ENCODE peak calls at places on chromosomes 7 and 10, in eight cellular contexts. One of them, this sample, is unnamed.

GRCh38 chr7:32905175-32905662 is 13.7 kb upstream of the KBTBD2 start:
- DNase-seq in heart left ventricle: peak
- DNase-seq in astrocyte of the spinal cord: peak
- DNase-seq in cardiac fibroblast: peak
- DNase-seq in spleen: no peak
- DNase-seq in astrocyte of the cerebellum: peak
- DNase-seq in A673: peak
- DNase-seq in Panc1: no peak
- DNase-seq in this sample: peak

GRCh38 chr10:89064764-89065163 is 74.2 kb downstream of the FAS start:
- DNase-seq in astrocyte of the cerebellum: peak
- DNase-seq in Panc1: no peak
- DNase-seq in heart left ventricle: no peak
- DNase-seq in astrocyte of the spinal cord: peak
- DNase-seq in cardiac fibroblast: peak
- DNase-seq in A673: no peak
- DNase-seq in spleen: no peak
- DNase-seq in this sample: no peak

GRCh38 chr10:57221674-57222073 is 860.6 kb upstream of the ZWINT start:
- DNase-seq in A673: no peak
- DNase-seq in spleen: no peak
- DNase-seq in Panc1: no peak
- DNase-seq in astrocyte of the spinal cord: no peak
- DNase-seq in astrocyte of the cerebellum: no peak
- DNase-seq in cardiac fibroblast: no peak
- DNase-seq in heart left ventricle: no peak
- DNase-seq in this sample: no peak

GRCh38 chr10:88244781-88245350 is 338.3 kb downstream of the RNLS start:
- DNase-seq in astrocyte of the spinal cord: no peak
- DNase-seq in cardiac fibroblast: no peak
- DNase-seq in astrocyte of the cerebellum: no peak
- DNase-seq in heart left ventricle: no peak
- DNase-seq in Panc1: no peak
- DNase-seq in spleen: no peak
- DNase-seq in A673: no peak
- DNase-seq in this sample: peak

GRCh38 chr7:55504093-55504859 is 68.0 kb downstream of the VOPP1 start:
- DNase-seq in spleen: no peak
- DNase-seq in A673: no peak
- DNase-seq in cardiac fibroblast: peak
- DNase-seq in heart left ventricle: no peak
- DNase-seq in astrocyte of the spinal cord: no peak
- DNase-seq in Panc1: no peak
- DNase-seq in astrocyte of the cerebellum: no peak
- DNase-seq in this sample: no peak

GRCh38 chr7:104225441-104225840 is 17.6 kb upstream of the ORC5 start:
- DNase-seq in heart left ventricle: no peak
- DNase-seq in spleen: no peak
- DNase-seq in cardiac fibroblast: no peak
- DNase-seq in A673: no peak
- DNase-seq in astrocyte of the spinal cord: no peak
- DNase-seq in astrocyte of the cerebellum: no peak
- DNase-seq in Panc1: no peak
- DNase-seq in this sample: no peak

GRCh38 chr10:126117196-126117595 is 220.8 kb downstream of the FANK1 start:
- DNase-seq in Panc1: no peak
- DNase-seq in A673: peak
- DNase-seq in cardiac fibroblast: no peak
- DNase-seq in astrocyte of the spinal cord: no peak
- DNase-seq in spleen: no peak
- DNase-seq in astrocyte of the cerebellum: no peak
- DNase-seq in heart left ventricle: no peak
- DNase-seq in this sample: no peak

GRCh38 chr7:24255139-24255538 is 28.9 kb upstream of the NPY start:
- DNase-seq in cardiac fibroblast: no peak
- DNase-seq in astrocyte of the spinal cord: no peak
- DNase-seq in spleen: no peak
- DNase-seq in Panc1: no peak
- DNase-seq in A673: no peak
- DNase-seq in heart left ventricle: no peak
- DNase-seq in astrocyte of the cerebellum: no peak
- DNase-seq in this sample: peak

DNA sequence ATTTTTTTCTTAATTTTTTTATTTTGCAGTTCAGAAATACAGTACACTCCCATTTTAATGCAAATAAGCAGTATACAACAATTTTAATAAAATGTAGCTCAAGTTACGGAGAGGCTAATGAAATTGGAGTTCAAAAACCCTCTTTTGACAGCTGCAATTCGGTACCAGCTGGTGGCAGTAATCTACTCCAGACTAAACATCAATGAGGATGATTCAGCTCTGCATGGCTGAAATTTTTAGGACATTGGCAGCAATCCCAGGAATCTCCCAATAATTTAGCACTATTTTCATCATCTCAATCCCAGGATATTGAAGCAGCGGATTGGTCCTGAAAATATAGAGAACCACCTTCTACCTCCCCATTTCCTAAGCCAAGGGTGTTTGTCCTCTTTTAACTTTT is 278.8 kb downstream of the CACNA2D1 start:
- DNase-seq in astrocyte of the spinal cord: peak
- DNase-seq in cardiac fibroblast: peak
- DNase-seq in A673: peak
- DNase-seq in heart left ventricle: no peak
- DNase-seq in spleen: no peak
- DNase-seq in Panc1: no peak
- DNase-seq in astrocyte of the cerebellum: peak
- DNase-seq in this sample: no peak
- TF ChIP-seq CTCF in astrocyte of the spinal cord: peak
- TF ChIP-seq CTCF in cardiac fibroblast: peak
- TF ChIP-seq CTCF in A673: peak
- TF ChIP-seq CTCF in heart left ventricle: peak
- TF ChIP-seq CTCF in spleen: no peak
- TF ChIP-seq CTCF in Panc1: peak
- TF ChIP-seq CTCF in astrocyte of the cerebellum: peak
- TF ChIP-seq CTCF in this sample: no peak

GRCh38 chr7:50359258-50359994 is 54.9 kb downstream of the IKZF1 start:
- DNase-seq in heart left ventricle: no peak
- DNase-seq in cardiac fibroblast: no peak
- DNase-seq in A673: no peak
- DNase-seq in Panc1: no peak
- DNase-seq in spleen: no peak
- DNase-seq in astrocyte of the cerebellum: no peak
- DNase-seq in astrocyte of the spinal cord: no peak
- DNase-seq in this sample: no peak
- H3K4me3 ChIP-seq in heart left ventricle: no peak
- H3K4me3 ChIP-seq in cardiac fibroblast: no peak
- H3K4me3 ChIP-seq in A673: no peak
- H3K4me3 ChIP-seq in Panc1: no peak
- H3K4me3 ChIP-seq in spleen: no peak
- H3K4me3 ChIP-seq in astrocyte of the cerebellum: no peak
- H3K4me3 ChIP-seq in astrocyte of the spinal cord: no peak
- H3K4me3 ChIP-seq in this sample: no peak

GRCh38 chr10:33290286-33291052 is 44.0 kb downstream of the NRP1 start:
- DNase-seq in heart left ventricle: no peak
- DNase-seq in A673: peak
- DNase-seq in Panc1: no peak
- DNase-seq in astrocyte of the spinal cord: no peak
- DNase-seq in astrocyte of the cerebellum: no peak
- DNase-seq in cardiac fibroblast: no peak
- DNase-seq in spleen: no peak
- DNase-seq in this sample: no peak
- TF ChIP-seq CTCF in heart left ventricle: no peak
- TF ChIP-seq CTCF in A673: peak
- TF ChIP-seq CTCF in Panc1: peak
- TF ChIP-seq CTCF in astrocyte of the spinal cord: peak
- TF ChIP-seq CTCF in astrocyte of the cerebellum: peak
- TF ChIP-seq CTCF in cardiac fibroblast: no peak
- TF ChIP-seq CTCF in spleen: no peak
- TF ChIP-seq CTCF in this sample: no peak

GRCh38 chr10:74936577-74937445 is 110.4 kb downstream of the KAT6B start:
- DNase-seq in astrocyte of the cerebellum: peak
- DNase-seq in heart left ventricle: no peak
- DNase-seq in astrocyte of the spinal cord: peak
- DNase-seq in Panc1: no peak
- DNase-seq in A673: no peak
- DNase-seq in spleen: no peak
- DNase-seq in cardiac fibroblast: peak
- DNase-seq in this sample: no peak
- H3K4me3 ChIP-seq in astrocyte of the cerebellum: no peak
- H3K4me3 ChIP-seq in heart left ventricle: no peak
- H3K4me3 ChIP-seq in astrocyte of the spinal cord: no peak
- H3K4me3 ChIP-seq in Panc1: no peak
- H3K4me3 ChIP-seq in A673: no peak
- H3K4me3 ChIP-seq in spleen: no peak
- H3K4me3 ChIP-seq in cardiac fibroblast: no peak
- H3K4me3 ChIP-seq in this sample: no peak

GRCh38 chr7:117674617-117675016 is 194.8 kb downstream of the CFTR start:
- DNase-seq in astrocyte of the cerebellum: no peak
- DNase-seq in astrocyte of the spinal cord: no peak
- DNase-seq in heart left ventricle: no peak
- DNase-seq in cardiac fibroblast: no peak
- DNase-seq in spleen: no peak
- DNase-seq in Panc1: no peak
- DNase-seq in A673: no peak
- DNase-seq in this sample: no peak

GRCh38 chr7:117672433-117672832 is 192.6 kb downstream of the CFTR start:
- DNase-seq in astrocyte of the cerebellum: no peak
- DNase-seq in spleen: no peak
- DNase-seq in cardiac fibroblast: no peak
- DNase-seq in Panc1: no peak
- DNase-seq in astrocyte of the spinal cord: no peak
- DNase-seq in A673: no peak
- DNase-seq in heart left ventricle: no peak
- DNase-seq in this sample: no peak

GRCh38 chr7:117673367-117673766 is 193.5 kb downstream of the CFTR start:
- DNase-seq in A673: no peak
- DNase-seq in astrocyte of the cerebellum: no peak
- DNase-seq in heart left ventricle: no peak
- DNase-seq in cardiac fibroblast: peak
- DNase-seq in astrocyte of the spinal cord: no peak
- DNase-seq in spleen: peak
- DNase-seq in Panc1: no peak
- DNase-seq in this sample: no peak

GRCh38 chr7:117675519-117676137 is 195.8 kb downstream of the CFTR start:
- DNase-seq in heart left ventricle: no peak
- DNase-seq in astrocyte of the cerebellum: no peak
- DNase-seq in spleen: no peak
- DNase-seq in cardiac fibroblast: no peak
- DNase-seq in Panc1: no peak
- DNase-seq in A673: no peak
- DNase-seq in astrocyte of the spinal cord: no peak
- DNase-seq in this sample: no peak

GRCh38 chr7:117673839-117674238 is 194.0 kb downstream of the CFTR start:
- DNase-seq in astrocyte of the cerebellum: peak
- DNase-seq in heart left ventricle: no peak
- DNase-seq in cardiac fibroblast: peak
- DNase-seq in Panc1: no peak
- DNase-seq in spleen: no peak
- DNase-seq in astrocyte of the spinal cord: peak
- DNase-seq in A673: peak
- DNase-seq in this sample: peak
- TF ChIP-seq CTCF in astrocyte of the cerebellum: peak
- TF ChIP-seq CTCF in heart left ventricle: no peak
- TF ChIP-seq CTCF in cardiac fibroblast: peak
- TF ChIP-seq CTCF in Panc1: peak
- TF ChIP-seq CTCF in spleen: no peak
- TF ChIP-seq CTCF in astrocyte of the spinal cord: peak
- TF ChIP-seq CTCF in A673: peak
- TF ChIP-seq CTCF in this sample: peak

GRCh38 chr10:61935085-61935484 is 33.6 kb downstream of the ARID5B start:
- DNase-seq in A673: no peak
- DNase-seq in spleen: no peak
- DNase-seq in heart left ventricle: no peak
- DNase-seq in astrocyte of the cerebellum: no peak
- DNase-seq in astrocyte of the spinal cord: no peak
- DNase-seq in Panc1: no peak
- DNase-seq in cardiac fibroblast: peak
- DNase-seq in this sample: no peak

GRCh38 chr10:61939575-61940301 is 38.2 kb downstream of the ARID5B start:
- DNase-seq in spleen: no peak
- DNase-seq in A673: peak
- DNase-seq in cardiac fibroblast: peak
- DNase-seq in heart left ventricle: no peak
- DNase-seq in Panc1: peak
- DNase-seq in astrocyte of the spinal cord: peak
- DNase-seq in astrocyte of the cerebellum: peak
- DNase-seq in this sample: peak

GRCh38 chr10:61936770-61937169 is 35.3 kb downstream of the ARID5B start:
- DNase-seq in heart left ventricle: no peak
- DNase-seq in cardiac fibroblast: no peak
- DNase-seq in A673: no peak
- DNase-seq in spleen: no peak
- DNase-seq in Panc1: no peak
- DNase-seq in astrocyte of the cerebellum: no peak
- DNase-seq in astrocyte of the spinal cord: no peak
- DNase-seq in this sample: no peak

GRCh38 chr10:61941202-61941651 is 39.7 kb downstream of the ARID5B start:
- DNase-seq in Panc1: no peak
- DNase-seq in spleen: no peak
- DNase-seq in astrocyte of the cerebellum: no peak
- DNase-seq in astrocyte of the spinal cord: no peak
- DNase-seq in cardiac fibroblast: no peak
- DNase-seq in heart left ventricle: no peak
- DNase-seq in A673: peak
- DNase-seq in this sample: no peak

DNA sequence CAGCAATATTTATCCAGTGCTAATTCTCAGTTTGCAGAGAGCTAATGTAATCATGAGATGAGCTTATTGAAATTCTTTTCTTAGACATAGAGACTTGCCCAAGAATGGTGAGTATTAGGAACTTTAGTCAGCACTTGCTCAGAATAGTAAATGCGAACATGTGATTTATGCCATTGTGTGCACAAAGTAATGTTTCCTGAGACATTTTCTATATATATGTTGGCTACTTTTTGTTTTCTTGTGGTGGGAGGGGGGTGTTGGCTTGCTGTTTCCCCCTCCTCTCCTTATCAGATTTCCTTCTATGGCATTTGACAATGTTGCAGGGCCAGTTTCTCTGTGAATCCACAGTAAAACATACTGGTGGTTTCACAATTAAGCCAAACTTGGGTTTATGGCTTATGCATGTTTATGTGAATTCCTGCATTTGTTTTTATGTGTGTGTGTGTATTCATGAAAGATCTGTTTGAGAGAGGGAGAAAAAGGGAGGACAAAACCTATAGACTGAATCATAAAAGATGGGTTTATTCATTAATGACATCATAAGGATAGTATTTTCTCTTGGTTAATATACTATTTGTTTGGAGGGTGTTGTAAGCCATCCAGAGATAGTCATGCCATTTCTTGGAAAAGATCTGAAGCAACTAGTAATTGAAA is 36.3 kb downstream of the ARID5B start:
- DNase-seq in spleen: no peak
- DNase-seq in astrocyte of the cerebellum: no peak
- DNase-seq in A673: peak
- DNase-seq in heart left ventricle: no peak
- DNase-seq in astrocyte of the spinal cord: peak
- DNase-seq in cardiac fibroblast: peak
- DNase-seq in Panc1: no peak
- DNase-seq in this sample: peak
- H3K4me3 ChIP-seq in spleen: no peak
- H3K4me3 ChIP-seq in astrocyte of the cerebellum: no peak
- H3K4me3 ChIP-seq in A673: no peak
- H3K4me3 ChIP-seq in heart left ventricle: no peak
- H3K4me3 ChIP-seq in astrocyte of the spinal cord: no peak
- H3K4me3 ChIP-seq in cardiac fibroblast: no peak
- H3K4me3 ChIP-seq in Panc1: no peak
- H3K4me3 ChIP-seq in this sample: peak

GRCh38 chr10:13589316-13589715 is 2.6 kb downstream of the PRPF18 start:
- DNase-seq in spleen: no peak
- DNase-seq in astrocyte of the spinal cord: no peak
- DNase-seq in A673: no peak
- DNase-seq in Panc1: no peak
- DNase-seq in cardiac fibroblast: no peak
- DNase-seq in astrocyte of the cerebellum: no peak
- DNase-seq in heart left ventricle: no peak
- DNase-seq in this sample: no peak
- TF ChIP-seq CTCF in spleen: no peak
- TF ChIP-seq CTCF in astrocyte of the spinal cord: peak
- TF ChIP-seq CTCF in A673: no peak
- TF ChIP-seq CTCF in Panc1: peak
- TF ChIP-seq CTCF in cardiac fibroblast: no peak
- TF ChIP-seq CTCF in astrocyte of the cerebellum: no peak
- TF ChIP-seq CTCF in heart left ventricle: no peak
- TF ChIP-seq CTCF in this sample: no peak